ENCODE peak calls at places on chromosomes 16 and 17, in ten cellular contexts. C, P, H, O, A, S, V, R, I and U are unnamed samples.
A peak's percentile ranks its signal among the peaks of the same experiment; 100 is the strongest.

GRCh38 chr17:44251062-44251461 is 16.9 kb downstream of the SLC4A1 start:
- DNase-seq in P (no peak), H (no peak), R (no peak), I (no peak), V (no peak), C (no peak), A (no peak), S (no peak), O (no peak), U (no peak)

GRCh38 chr17:70336411-70336810 is 167.1 kb downstream of the KCNJ2 start:
- DNase-seq in R (no peak), P (no peak), I (peak; percentile 84), V (no peak), S (no peak), A (no peak), H (no peak), O (no peak), C (no peak), U (no peak)

GRCh38 chr16:4511441-4512082 is 27.0 kb downstream of the CDIP1 start:
- DNase-seq in S (peak; percentile 71), I (peak; percentile 90), A (peak; percentile 53), H (no peak), O (peak; percentile 48), V (peak; percentile 78), R (no peak), C (no peak), P (peak; percentile 89), U (no peak)

GRCh38 chr16:81650982-81651562 is 128.0 kb upstream of the PLCG2 start:
- DNase-seq in H (no peak), I (no peak), C (no peak), O (peak; percentile 36), R (no peak), P (peak; percentile 66), S (no peak), V (peak; percentile 81), A (no peak), U (no peak)

GRCh38 chr16:78286076-78286475 is 186.6 kb downstream of the WWOX start:
- DNase-seq in O (no peak), S (no peak), A (no peak), I (no peak), V (no peak), P (no peak), H (no peak), C (no peak), R (no peak), U (no peak)

GRCh38 chr16:12271006-12271405 is 294.5 kb downstream of the SNX29 start:
- DNase-seq in R (no peak), A (no peak), I (peak; percentile 56), S (peak; percentile 39), V (peak; percentile 75), H (no peak), P (peak; percentile 62), O (no peak), C (no peak), U (no peak)

GRCh38 chr16:28011223-28011622 is 52.3 kb downstream of the GSG1L start:
- DNase-seq in O (no peak), S (no peak), H (no peak), A (no peak), I (no peak), P (no peak), C (no peak), V (no peak), R (no peak), U (no peak)

GRCh38 chr16:72247821-72248253 is 75.9 kb upstream of the PMFBP1 start:
- DNase-seq in C (no peak), O (no peak), I (no peak), A (no peak), P (no peak), V (no peak), R (peak; percentile 49), H (no peak), S (no peak), U (no peak)

GRCh38 chr17:28327709-28328108 is 7.6 kb downstream of the IFT20 start:
- DNase-seq in C (no peak), O (no peak), A (no peak), S (peak; percentile 53), I (no peak), H (no peak), R (no peak), P (no peak), V (no peak), U (no peak)

GRCh38 chr17:55783684-55784245 is 32.9 kb downstream of the PCTP start:
- DNase-seq in S (no peak), H (no peak), C (no peak), I (peak; percentile 82), V (no peak), O (no peak), P (no peak), R (peak; percentile 68), A (no peak), U (no peak)

GRCh38 chr16:31879937-31880321 is 6.3 kb downstream of the ZNF267 start:
- DNase-seq in C (no peak), R (no peak), O (no peak), I (no peak), A (no peak), V (no peak), H (no peak), S (no peak), P (no peak), U (no peak)

GRCh38 chr16:84924339-84925091 is 86.8 kb downstream of the ZDHHC7 start:
- DNase-seq in A (no peak), V (no peak), O (no peak), R (no peak), I (no peak), H (no peak), P (no peak), S (no peak), C (no peak), U (no peak)

GRCh38 chr16:46826618-46827017 is 4.4 kb downstream of the C16orf87 start:
- DNase-seq in S (no peak), H (no peak), A (no peak), I (no peak), V (no peak), R (no peak), O (no peak), C (no peak), P (no peak), U (no peak)

GRCh38 chr17:3557768-3558583 is at the start of gene TRPV3:
- DNase-seq in S (no peak), O (peak; percentile 15), R (no peak), I (no peak), P (no peak), H (no peak), V (no peak), C (peak; percentile 61), A (no peak), U (no peak)

DNA sequence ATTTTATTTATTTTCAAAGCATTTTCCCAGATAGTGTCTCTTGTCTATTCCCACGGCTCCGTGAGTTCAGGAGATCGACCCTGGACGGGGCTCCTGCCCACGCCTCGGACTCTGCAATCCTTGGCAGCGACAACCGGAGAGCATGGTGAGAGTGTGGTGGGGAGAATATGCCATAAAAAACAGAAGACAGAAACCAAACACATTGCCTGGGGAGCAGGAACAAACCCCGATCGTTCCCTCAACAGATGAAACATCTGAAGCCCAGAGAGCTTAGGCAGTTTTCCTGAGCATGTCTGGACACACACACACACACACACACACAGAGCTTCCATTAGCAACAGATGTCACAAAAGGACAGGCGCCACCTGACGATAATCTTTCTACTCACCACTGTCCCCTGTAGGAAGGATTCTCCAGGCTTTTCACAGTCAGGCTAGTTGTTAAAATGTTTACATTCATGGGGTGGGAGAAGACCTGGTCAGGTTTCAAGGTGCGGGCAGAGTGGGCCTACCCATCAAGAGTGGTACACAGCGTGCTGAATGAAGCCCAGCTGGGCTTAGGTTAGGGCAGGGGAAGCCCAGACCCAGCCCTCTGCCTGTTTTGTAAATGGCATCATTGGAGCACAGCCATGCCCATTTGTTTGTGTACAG is 230.4 kb upstream of the TNRC6C start:
- DNase-seq in I (peak; percentile 96), P (no peak), A (no peak), O (no peak), V (no peak), S (peak; percentile 34), R (peak; percentile 38), C (no peak), H (no peak), U (no peak)
- TF ChIP-seq CTCF in I (peak; percentile 89), P (no peak), A (no peak), O (no peak), V (no peak), S (no peak), R (peak; percentile 41), C (no peak), H (no peak), U (no peak)

DNA sequence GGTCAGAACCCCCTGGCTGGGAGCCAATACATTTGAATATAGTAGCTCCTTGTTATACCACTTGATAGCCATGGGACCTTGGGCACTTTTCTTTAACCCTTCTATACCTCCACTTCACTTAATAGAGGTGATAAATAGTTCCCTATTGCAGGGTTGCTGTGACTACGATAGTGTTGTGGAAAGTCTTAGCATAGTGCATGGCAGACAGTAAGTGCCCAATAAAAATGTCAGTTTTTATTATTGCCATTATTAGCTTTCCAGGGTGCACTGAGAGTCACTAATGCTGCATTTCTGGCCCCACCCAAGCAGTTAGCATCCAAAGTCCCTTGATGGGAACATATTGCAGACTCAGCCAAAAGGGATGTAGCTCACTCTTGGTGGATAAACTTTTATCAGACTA is 41.5 kb upstream of the TEKT3 start:
- DNase-seq in H (no peak), I (no peak), A (no peak), R (no peak), S (no peak), C (no peak), V (no peak), O (no peak), P (no peak), U (no peak)
- TF ChIP-seq CTCF in H (no peak), I (no peak), A (no peak), R (no peak), S (no peak), C (no peak), V (no peak), O (no peak), P (no peak), U (no peak)

GRCh38 chr16:86874141-86874540 is 295.8 kb downstream of the FOXL1 start:
- DNase-seq in I (peak; percentile 41), P (peak; percentile 80), C (no peak), R (no peak), O (no peak), S (no peak), H (no peak), A (no peak), V (peak; percentile 58), U (peak; percentile 26)
- TF ChIP-seq CTCF in I (peak; percentile 66), P (peak; percentile 81), C (no peak), R (peak; percentile 64), O (peak; percentile 36), S (peak; percentile 12), H (peak; percentile 35), A (peak; percentile 47), V (peak; percentile 73), U (peak; percentile 58)

DNA sequence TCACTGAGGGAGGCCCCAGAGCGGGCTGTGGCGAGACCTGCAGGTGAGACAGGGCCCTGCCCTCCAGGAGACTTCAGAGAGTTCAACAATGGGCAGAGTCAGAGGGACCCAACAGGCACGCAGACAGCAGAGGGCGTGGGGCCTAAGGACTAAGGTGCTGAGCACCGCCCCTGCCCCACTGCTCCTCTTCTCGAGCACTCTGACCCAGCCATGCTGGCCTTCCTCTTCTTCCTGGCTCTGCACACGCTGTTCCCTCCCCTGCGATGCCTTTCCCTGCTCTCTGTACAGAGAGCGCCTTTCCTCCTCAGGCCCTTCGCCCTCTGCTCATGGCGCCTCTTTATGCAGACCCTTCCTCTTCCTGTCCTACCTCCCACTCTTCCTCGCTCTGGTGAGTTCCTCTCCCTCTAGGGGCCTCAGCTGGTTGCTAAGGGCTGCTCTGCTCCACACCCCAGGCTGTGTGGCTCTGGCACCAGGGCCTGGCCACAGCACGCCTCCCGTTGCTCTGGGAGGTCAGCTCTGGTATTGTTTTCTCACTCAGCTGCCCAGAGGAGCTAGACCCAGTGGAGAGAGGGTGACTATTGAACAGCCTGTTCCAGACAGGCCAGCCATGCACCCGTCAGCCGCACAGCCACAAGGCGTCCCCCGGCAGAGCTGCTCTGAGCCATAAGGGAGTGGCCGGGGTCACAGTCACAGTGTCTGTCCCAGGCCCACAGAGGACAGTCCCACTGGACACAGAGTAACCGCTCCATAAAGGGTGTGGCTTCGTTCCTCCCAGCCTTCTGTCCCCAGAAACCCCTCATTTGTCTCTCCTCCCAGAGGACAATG is 13.6 kb upstream of the RASD1 start:
- DNase-seq in R (no peak), H (no peak), V (no peak), S (no peak), A (no peak), P (no peak), C (no peak), I (no peak), O (no peak), U (no peak)
- TF ChIP-seq CTCF in R (no peak), H (no peak), V (no peak), S (no peak), A (no peak), P (no peak), C (no peak), I (no peak), O (no peak), U (no peak)